ENCODE peak calls at places on chromosomes 2 and 18, in four cellular contexts. I is skeletal muscle cell, K is GM12878, O is pancreas. Y is an unnamed sample.

GRCh38 chr2:43518182-43518581 is 77.7 kb downstream of the THADA start:
- DNase-seq in O (no peak), K (no peak), I (no peak), Y (peak; percentile 78)

GRCh38 chr18:23487738-23488625 is 15.3 kb upstream of the RMC1 start:
- DNase-seq in O (no peak), I (no peak), K (peak; percentile 62), Y (peak; percentile 31)

GRCh38 chr18:79868168-79868784 is 70.5 kb downstream of the KCNG2 start:
- DNase-seq in O (no peak), I (no peak), K (no peak), Y (no peak)

GRCh38 chr2:128590309-128591021 is 271.8 kb upstream of the HS6ST1 start:
- DNase-seq in I (no peak), O (no peak), K (no peak), Y (no peak)

GRCh38 chr18:76882186-76882585 is 59.8 kb downstream of the ZNF236 start:
- DNase-seq in I (no peak), O (no peak), K (no peak), Y (no peak)

GRCh38 chr18:8933714-8934284 is 168.7 kb upstream of the NDUFV2 start:
- DNase-seq in O (no peak), I (no peak), K (no peak), Y (peak; percentile 18)

GRCh38 chr2:65437392-65438135 is 5.2 kb upstream of the SPRED2 start:
- DNase-seq in O (no peak), I (no peak), K (no peak), Y (no peak)

GRCh38 chr2:188870289-188870688 is 103.9 kb upstream of the COL3A1 start:
- DNase-seq in I (peak; percentile 89), K (no peak), O (no peak), Y (peak; percentile 96)

GRCh38 chr2:130740671-130741070 is 11.8 kb downstream of the GPR148 start:
- DNase-seq in K (no peak), O (no peak), I (no peak), Y (no peak)

GRCh38 chr2:239948100-239948881 is 76.9 kb downstream of the NDUFA10 start:
- DNase-seq in K (no peak), I (no peak), O (no peak), Y (no peak)

GRCh38 chr18:58952871-58953270 is 88.2 kb downstream of the ZNF532 start:
- DNase-seq in O (no peak), I (no peak), K (no peak), Y (no peak)

GRCh38 chr2:11564864-11565567 is 31.2 kb downstream of the GREB1 start:
- DNase-seq in O (no peak), I (no peak), K (no peak), Y (no peak)

GRCh38 chr18:56382541-56382940 is 255.9 kb downstream of the TXNL1 start:
- DNase-seq in O (no peak), I (no peak), K (no peak), Y (peak; percentile 36)

GRCh38 chr2:81050580-81050979 is 746.0 kb upstream of the LRRTM1 start:
- DNase-seq in O (no peak), I (no peak), K (no peak), Y (no peak)

GRCh38 chr2:173998386-173998785 is 33.2 kb upstream of the SP3 start:
- DNase-seq in O (no peak), I (no peak), K (no peak), Y (no peak)

GRCh38 chr18:46915800-46916550 is 1.3 kb downstream of the PIAS2 start:
- DNase-seq in K (no peak), I (no peak), O (no peak), Y (no peak)

GRCh38 chr18:38900445-38900844 is 1334.8 kb upstream of the CELF4 start:
- DNase-seq in O (no peak), I (no peak), K (no peak), Y (no peak)

GRCh38 chr2:190887089-190887488 is 6.5 kb downstream of the GLS start:
- DNase-seq in K (peak; percentile 48), I (no peak), O (no peak), Y (peak; percentile 52)

DNA sequence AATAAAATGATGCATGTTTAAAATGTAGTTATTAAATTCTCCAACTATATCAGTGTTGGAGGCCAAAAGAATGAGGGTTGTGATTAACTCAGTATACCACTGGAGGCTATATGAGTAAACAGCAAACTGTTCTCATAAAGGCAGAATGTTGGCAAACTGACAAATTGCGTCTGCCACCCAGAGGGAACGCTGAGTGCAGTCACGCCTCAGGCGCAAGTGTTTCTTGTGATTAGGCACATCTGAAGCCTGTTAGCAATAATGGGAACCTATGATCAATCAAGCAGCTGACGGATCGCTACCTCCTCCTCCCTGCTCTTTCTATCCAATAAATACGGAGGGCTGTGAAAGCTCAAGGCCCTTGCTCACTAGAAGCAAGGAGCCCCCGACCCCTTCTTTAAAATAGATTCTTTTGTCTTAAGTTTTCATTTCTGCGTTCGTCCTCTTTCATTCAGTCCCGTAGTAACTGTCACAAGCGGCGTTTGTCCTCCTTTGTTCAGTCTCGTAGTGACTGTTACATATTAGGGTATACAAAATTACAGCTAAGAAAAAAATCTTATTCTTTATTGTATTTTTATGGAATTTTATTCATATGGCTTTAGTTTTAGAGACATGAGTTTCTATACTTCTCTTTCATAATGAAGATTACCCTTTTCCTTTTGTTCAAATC is 16.3 kb upstream of the RMND5A start:
- DNase-seq in K (no peak), I (peak; percentile 17), O (peak; percentile 56), Y (peak; percentile 27)
- H3K4me3 ChIP-seq in K (no peak overlapping the region), I (no peak overlapping the region), O (no peak overlapping the region), Y (no peak overlapping the region)

GRCh38 chr2:160431441-160431840 is 62.2 kb downstream of the RBMS1 start:
- DNase-seq in O (no peak), K (no peak), I (no peak), Y (no peak)
- H3K4me3 ChIP-seq in O (no peak overlapping the region), K (no peak overlapping the region), I (no peak overlapping the region), Y (no peak overlapping the region)

DNA sequence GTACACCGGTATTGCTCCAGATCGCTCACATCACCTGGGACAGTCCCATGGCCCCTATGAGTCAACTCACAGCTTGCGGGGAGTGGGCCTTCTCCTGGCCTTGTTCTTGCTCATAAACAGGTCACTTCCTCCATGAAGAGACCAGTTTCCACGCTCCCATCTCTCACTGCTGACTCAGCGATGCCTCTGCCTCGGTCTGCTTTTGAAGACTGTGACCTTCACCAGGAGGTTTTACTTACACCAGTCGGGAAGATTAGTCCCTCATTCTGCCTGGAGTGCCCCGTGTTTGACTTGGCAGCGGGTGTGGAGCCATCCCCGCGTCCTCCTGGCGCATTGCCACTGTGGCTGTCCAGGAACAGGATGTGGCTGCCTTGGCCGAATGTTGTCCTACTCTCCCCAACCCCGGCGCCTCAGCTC is 159.8 kb downstream of the RHBDD1 start:
- DNase-seq in I (peak; percentile 75), O (no peak), K (no peak), Y (peak; percentile 94)
- H3K4me3 ChIP-seq in I (no peak overlapping the region), O (no peak overlapping the region), K (no peak overlapping the region), Y (peak overlapping the region; percentile 24)

DNA sequence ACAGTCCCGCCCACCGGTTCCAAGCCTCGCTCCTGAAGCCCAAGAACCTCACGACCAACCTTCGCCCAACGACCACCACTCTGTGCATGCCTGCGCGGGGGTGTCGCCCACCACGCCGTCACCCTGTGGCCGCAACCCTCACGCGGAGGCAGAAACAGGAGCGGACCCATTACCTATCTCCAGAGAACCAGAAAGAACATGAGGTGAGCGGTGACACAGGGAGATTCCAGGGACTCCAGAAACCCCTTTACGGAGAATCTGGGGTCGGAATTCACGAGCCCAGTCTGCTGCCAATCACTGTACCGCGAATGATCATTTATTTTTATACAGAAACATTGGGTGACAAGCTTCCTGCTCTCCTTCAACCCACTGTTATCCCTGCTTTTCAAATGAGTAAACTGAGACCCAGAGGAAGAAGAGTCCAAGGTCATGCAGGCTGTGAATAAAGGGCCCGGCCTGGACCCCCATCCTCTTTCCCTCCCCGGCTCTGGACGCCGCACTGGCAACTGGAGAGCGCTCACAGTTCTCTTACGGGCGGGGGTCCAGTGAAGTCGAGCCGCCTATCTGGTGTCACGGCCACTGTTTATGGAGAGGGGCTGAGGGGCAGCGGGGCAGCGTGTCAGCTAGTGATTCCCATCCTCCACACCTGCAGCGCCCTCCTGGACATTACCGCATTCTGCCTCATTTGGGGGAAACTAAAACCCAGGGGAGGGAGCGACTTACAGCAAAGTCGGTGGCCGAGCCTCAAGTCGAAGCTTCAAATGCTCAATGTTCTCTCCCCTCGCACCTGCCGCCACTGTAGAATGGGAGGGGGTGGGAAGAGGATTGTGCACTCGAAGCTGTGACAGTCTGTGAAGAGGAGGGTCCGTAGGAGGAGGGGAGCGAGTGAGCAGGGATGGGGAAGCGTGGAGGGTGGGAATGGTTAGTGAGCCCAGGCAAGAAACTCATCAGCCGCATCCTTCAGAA is 723 bp upstream of the SLC30A3 start:
- DNase-seq in O (no peak), I (no peak), K (no peak), Y (no peak)
- H3K4me3 ChIP-seq in O (peak overlapping the region; percentile 35), I (peak overlapping the region; percentile 35), K (peak overlapping the region; percentile 76), Y (peak overlapping the region; percentile 7)

DNA sequence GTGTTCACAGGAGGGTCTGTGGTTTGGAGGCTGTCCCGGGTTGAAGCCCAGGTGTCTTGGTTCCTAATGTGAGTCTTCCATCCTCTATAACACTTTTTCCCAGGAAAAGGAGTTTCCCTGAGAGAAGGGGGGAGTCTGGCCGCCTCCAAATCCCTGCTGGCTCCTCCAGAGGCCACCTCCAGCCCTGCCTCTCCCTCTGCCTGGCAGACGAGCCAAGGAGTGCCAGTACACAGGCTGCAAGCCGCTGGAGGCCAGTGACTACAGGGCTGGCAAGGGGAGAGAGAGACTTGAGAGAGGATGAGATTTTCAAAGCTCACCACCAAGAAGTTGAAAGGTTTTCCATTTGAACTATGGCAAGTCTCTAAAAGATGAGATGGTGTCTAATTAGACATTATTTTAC is 154.2 kb upstream of the ID2 start:
- DNase-seq in O (no peak), I (no peak), K (no peak), Y (no peak)
- H3K4me3 ChIP-seq in O (no peak overlapping the region), I (no peak overlapping the region), K (no peak overlapping the region), Y (no peak overlapping the region)